ENCODE peak calls at places on chromosomes 2 and 18, in seven cellular contexts. Y, B, H, E, M, U and T are unnamed samples.

GRCh38 chr18:50090370-50091312 is 104.3 kb downstream of the MYO5B start:
- DNase-seq in U (no peak), Y (no peak), M (no peak), B (no peak), H (no peak), E (no peak), T (no peak)

GRCh38 chr2:216714412-216714775 is 19.0 kb upstream of the IGFBP5 start:
- DNase-seq in B (no peak), E (no peak), M (no peak), Y (no peak), H (no peak), U (no peak), T (no peak)

GRCh38 chr18:55199291-55199963 is 240.2 kb upstream of the CCDC68 start:
- DNase-seq in H (no peak), M (no peak), E (no peak), Y (no peak), U (no peak), B (no peak), T (no peak)

GRCh38 chr2:38462121-38462634 is 85.1 kb upstream of the ATL2 start:
- DNase-seq in H (no peak), E (peak), B (peak), Y (no peak), M (no peak), U (no peak), T (no peak)

GRCh38 chr2:455046-455705 is 167.3 kb upstream of the ALKAL2 start:
- DNase-seq in H (no peak), U (no peak), E (no peak), M (no peak), B (no peak), Y (no peak), T (no peak)

GRCh38 chr2:15735738-15736326 is 144.2 kb downstream of the DDX1 start:
- DNase-seq in H (no peak), B (no peak), U (no peak), Y (no peak), E (no peak), M (no peak), T (no peak)

GRCh38 chr2:174729797-174730529 is 34.3 kb downstream of the CHRNA1 start:
- DNase-seq in H (no peak), Y (no peak), E (no peak), M (no peak), U (peak), B (no peak), T (no peak)

GRCh38 chr2:74863802-74864248 is 29.9 kb downstream of the HK2 start:
- DNase-seq in Y (peak), H (no peak), U (no peak), B (no peak), M (no peak), E (no peak), T (no peak)

GRCh38 chr2:238999290-238999741 is 151.4 kb downstream of the TWIST2 start:
- DNase-seq in Y (no peak), B (no peak), M (no peak), U (no peak), H (no peak), E (no peak), T (peak)

GRCh38 chr2:225083276-225083675 is 41.0 kb upstream of the DOCK10 start:
- DNase-seq in M (no peak), H (no peak), B (no peak), Y (no peak), E (no peak), U (no peak), T (no peak)

GRCh38 chr18:51617167-51617566 is 419.7 kb upstream of the MEX3C start:
- DNase-seq in E (no peak), H (no peak), Y (no peak), B (no peak), U (no peak), M (no peak), T (no peak)

GRCh38 chr18:13999266-13999665 is 83.9 kb upstream of the MC2R start:
- DNase-seq in H (no peak), M (no peak), U (no peak), B (no peak), Y (no peak), E (no peak), T (no peak)

GRCh38 chr2:65488527-65488926 is 56.1 kb upstream of the SPRED2 start:
- DNase-seq in U (no peak), M (no peak), Y (no peak), E (no peak), B (no peak), H (no peak), T (no peak)

GRCh38 chr2:14905571-14905970 is 273.1 kb downstream of the LRATD1 start:
- DNase-seq in H (no peak), Y (no peak), E (no peak), B (no peak), M (no peak), U (peak), T (no peak)

GRCh38 chr2:138974651-138975050 is 194.5 kb upstream of the NXPH2 start:
- DNase-seq in B (no peak), U (no peak), E (no peak), M (no peak), H (no peak), Y (no peak), T (no peak)

GRCh38 chr2:153536105-153536504 is 57.5 kb upstream of the RPRM start:
- DNase-seq in U (no peak), M (no peak), H (no peak), B (no peak), E (no peak), Y (no peak), T (no peak)

GRCh38 chr2:241912021-241912555 is 42.6 kb downstream of the RTP5 start:
- DNase-seq in Y (no peak), E (no peak), B (peak), M (no peak), H (no peak), U (no peak), T (no peak)
- TF ChIP-seq CTCF in Y (no peak), E (no peak), B (no peak), M (no peak), H (no peak), U (no peak), T (no peak)

GRCh38 chr2:195664528-195664927 is 7.5 kb downstream of the SLC39A10 start:
- DNase-seq in U (no peak), E (no peak), H (no peak), B (no peak), Y (no peak), M (no peak), T (no peak)
- TF ChIP-seq CTCF in U (no peak), E (no peak), H (no peak), B (no peak), Y (no peak), M (peak), T (peak)

GRCh38 chr2:88006912-88007439 is 9.4 kb downstream of the RNU2-63P start:
- DNase-seq in H (no peak), M (no peak), B (no peak), E (no peak), Y (no peak), U (no peak), T (peak)

GRCh38 chr2:88005776-88006175 is 10.6 kb downstream of the RNU2-63P start:
- DNase-seq in M (no peak), B (no peak), H (no peak), U (no peak), Y (no peak), E (no peak), T (peak)

GRCh38 chr2:88011011-88011410 is 5.3 kb downstream of the RNU2-63P start:
- DNase-seq in Y (no peak), E (no peak), H (no peak), M (no peak), U (no peak), B (no peak), T (no peak)

DNA sequence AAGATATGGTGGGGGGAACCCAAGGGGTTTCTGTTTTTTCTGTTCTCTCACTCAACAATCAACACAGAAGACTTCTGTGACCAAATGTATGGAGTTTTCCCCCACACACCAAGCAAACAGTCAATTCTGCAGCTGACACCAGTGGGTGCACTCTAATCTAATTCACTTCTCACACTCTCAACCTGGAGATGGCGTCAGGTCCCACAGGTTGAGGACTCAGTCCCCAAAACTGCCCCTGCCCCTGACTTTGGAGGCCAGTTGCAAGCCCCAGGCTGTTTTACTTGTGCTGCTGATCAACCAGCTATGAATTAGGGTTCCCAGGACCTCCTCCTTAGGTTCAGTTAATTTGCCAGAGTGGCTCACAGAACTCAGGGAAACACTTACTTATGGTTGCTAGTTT is 6.2 kb downstream of the RNU2-63P start:
- DNase-seq in U (no peak), H (no peak), E (no peak), B (no peak), M (no peak), Y (no peak), T (no peak)
- TF ChIP-seq CTCF in U (no peak), H (no peak), E (no peak), B (no peak), M (no peak), Y (no peak), T (no peak)

GRCh38 chr2:54725343-54726099 is 2.1 kb downstream of the EML6 start:
- DNase-seq in B (no peak), M (no peak), E (no peak), U (peak), Y (no peak), H (no peak), T (no peak)

GRCh38 chr2:54724560-54725342 is 1.3 kb downstream of the EML6 start:
- DNase-seq in H (peak), M (peak), U (peak), E (no peak), Y (no peak), B (peak), T (no peak)

GRCh38 chr2:54724150-54724559 is 693 bp downstream of the EML6 start:
- DNase-seq in Y (no peak), U (no peak), H (no peak), M (no peak), B (no peak), E (no peak), T (no peak)

GRCh38 chr2:54722641-54723299 is 692 bp upstream of the EML6 start:
- DNase-seq in U (no peak), M (no peak), E (no peak), B (no peak), H (no peak), Y (no peak), T (no peak)

GRCh38 chr2:54723300-54724149 is at the start of gene EML6:
- DNase-seq in E (peak), M (peak), Y (peak), B (peak), U (peak), H (peak), T (peak)
- TF ChIP-seq CTCF in E (no peak), M (peak), Y (peak), B (no peak), U (peak), H (peak), T (peak)

GRCh38 chr2:158569284-158569683 is 112.5 kb downstream of the PKP4 start:
- DNase-seq in M (no peak), H (no peak), E (no peak), U (no peak), Y (no peak), B (no peak), T (no peak)
- TF ChIP-seq CTCF in M (no peak), H (no peak), E (no peak), U (no peak), Y (no peak), B (no peak), T (no peak)

GRCh38 chr2:31053929-31054328 is 84.3 kb downstream of the GALNT14 start:
- DNase-seq in Y (no peak), U (no peak), M (no peak), B (no peak), H (no peak), E (no peak), T (no peak)

GRCh38 chr2:31049913-31050588 is 88.2 kb downstream of the GALNT14 start:
- DNase-seq in Y (no peak), H (no peak), B (no peak), U (no peak), M (no peak), E (no peak), T (no peak)

GRCh38 chr2:31052284-31052683 is 86.0 kb downstream of the GALNT14 start:
- DNase-seq in E (no peak), M (no peak), U (no peak), B (no peak), H (no peak), Y (no peak), T (no peak)

GRCh38 chr2:31051213-31052185 is 86.7 kb downstream of the GALNT14 start:
- DNase-seq in Y (no peak), B (no peak), U (no peak), E (no peak), H (no peak), M (no peak), T (no peak)

GRCh38 chr2:31049264-31049663 is 89.0 kb downstream of the GALNT14 start:
- DNase-seq in Y (no peak), H (no peak), B (no peak), M (no peak), U (no peak), E (no peak), T (no peak)
- TF ChIP-seq CTCF in Y (no peak), H (no peak), B (no peak), M (no peak), U (no peak), E (no peak), T (no peak)

GRCh38 chr2:96604104-96604503 is 34.0 kb downstream of the KANSL3 start:
- DNase-seq in U (peak), H (no peak), E (no peak), M (no peak), B (no peak), Y (no peak), T (no peak)
- TF ChIP-seq CTCF in U (peak), H (no peak), E (no peak), M (peak), B (no peak), Y (no peak), T (peak)